ENCODE peak calls at places on chromosome 15, in four cellular contexts. F is HT-29; S is SJCRH30; N is activated naive CD4-positive, alpha-beta T cell treated with anti-CD3 and anti-CD28 coated beads, Interleukin-2, amount 10 ng/mL, durations not matched to agents 7 days and 5 days. I is an unnamed sample.

GRCh38 chr15:85496146-85496545 is 115.7 kb downstream of the AKAP13 start:
- DNase-seq in F (no peak), N (no peak), S (no peak), I (no peak)

GRCh38 chr15:92035961-92036360 is 182.5 kb downstream of the SLCO3A1 start:
- DNase-seq in N (no peak), F (no peak), S (no peak), I (no peak)

GRCh38 chr15:38260077-38260476 is 7.4 kb downstream of the SPRED1 start:
- DNase-seq in N (no peak), S (no peak), F (no peak), I (no peak)

GRCh38 chr15:96270581-96271172 is 59.8 kb upstream of the NR2F2 start:
- DNase-seq in N (no peak), F (no peak), S (no peak), I (no peak)

GRCh38 chr15:40776537-40777141 is 6.9 kb downstream of the C15orf62 start:
- DNase-seq in F (peak), N (peak), S (no peak), I (no peak)

GRCh38 chr15:40282144-40282869 is 557 bp downstream of the ANKRD63 start:
- DNase-seq in F (peak), N (peak), S (no peak), I (peak)

GRCh38 chr15:72566973-72567372 is 87.5 kb upstream of the GOLGA6B start:
- DNase-seq in F (no peak), S (no peak), N (no peak), I (no peak)

GRCh38 chr15:68372291-68372811 is 59.6 kb downstream of the ITGA11 start:
- DNase-seq in N (no peak), F (peak), S (no peak), I (peak)

GRCh38 chr15:78060232-78060631 is 17.3 kb downstream of the TBC1D2B start:
- DNase-seq in F (no peak), N (no peak), S (no peak), I (no peak)

GRCh38 chr15:26967719-26968269 is 3.2 kb upstream of the GABRG3 start:
- DNase-seq in F (no peak), S (no peak), N (no peak), I (no peak)

I was measured in T1000.